ENCODE peak calls at places on chromosomes 12 and 14, in four cellular contexts. W is cardiac muscle cell, U is A549, O is right lobe of liver. F is an unnamed sample.

GRCh38 chr14:32932302-32932920 is 6.3 kb upstream of the NPAS3 start:
- DNase-seq in U (no peak), W (no peak), O (no peak), F (no peak)

GRCh38 chr14:104111301-104112112 is 26.0 kb downstream of the ASPG start:
- DNase-seq in O (peak), W (no peak), U (no peak), F (peak)

GRCh38 chr12:27549801-27550652 is 26.0 kb downstream of the PPFIBP1 start:
- DNase-seq in O (peak), W (peak), U (peak), F (no peak)

GRCh38 chr14:101241807-101242278 is 319.5 kb upstream of the DIO3 start:
- DNase-seq in U (no peak), O (no peak), W (no peak), F (no peak)

GRCh38 chr12:57420482-57420881 is 10.4 kb downstream of the R3HDM2 start:
- DNase-seq in W (no peak), O (no peak), U (no peak), F (no peak)

GRCh38 chr12:58369576-58369975 is 428.2 kb downstream of the ATP23 start:
- DNase-seq in U (no peak), O (no peak), W (no peak), F (no peak)

GRCh38 chr14:72868500-72868899 is 25.4 kb downstream of the DPF3 start:
- DNase-seq in U (no peak), W (no peak), O (no peak), F (no peak)

GRCh38 chr12:131733874-131734273 is 23.0 kb downstream of the SFSWAP start:
- DNase-seq in O (no peak), U (no peak), W (no peak), F (no peak)

GRCh38 chr12:83971781-83972180 is 940.8 kb downstream of the SLC6A15 start:
- DNase-seq in U (no peak), O (no peak), W (no peak), F (no peak)

GRCh38 chr12:31118347-31118830 is 44.7 kb downstream of the DDX11 start:
- DNase-seq in U (peak), O (peak), W (no peak), F (peak)

GRCh38 chr12:5258966-5259365 is 172.9 kb upstream of the NTF3 start:
- DNase-seq in U (no peak), O (no peak), W (no peak), F (no peak)

GRCh38 chr12:73726881-73727280 is 810.8 kb upstream of the ATXN7L3B start:
- DNase-seq in W (no peak), O (no peak), U (no peak), F (no peak)

GRCh38 chr14:20986811-20987210 is 3.0 kb upstream of the METTL17 start:
- DNase-seq in W (no peak), U (peak), O (no peak), F (no peak)

GRCh38 chr14:61461808-61462275 is 140.5 kb downstream of the PRKCH start:
- DNase-seq in O (no peak), W (peak), U (peak), F (no peak)
- TF ChIP-seq CTCF in O (peak), W (peak), U (peak), F (peak)

DNA sequence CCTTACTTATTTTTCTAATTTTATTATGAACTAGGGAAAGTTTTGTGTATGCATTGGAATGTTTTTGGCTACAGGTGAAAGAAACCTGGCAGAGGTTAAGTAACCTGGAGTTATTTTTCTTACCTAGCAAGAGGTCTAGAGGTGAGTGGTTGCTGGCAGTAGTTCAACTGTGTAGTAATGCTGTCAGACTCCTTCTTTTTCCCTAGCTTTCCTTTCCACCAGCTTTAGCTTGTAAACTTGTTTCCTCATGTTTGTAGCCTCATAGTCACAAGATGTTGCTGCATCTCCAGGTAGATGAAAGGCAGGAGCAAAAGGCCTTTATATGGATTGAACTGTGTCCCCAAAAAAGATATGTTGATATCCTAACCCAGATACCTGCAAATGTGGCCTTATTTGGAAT is 105.1 kb upstream of the AMIGO2 start:
- DNase-seq in W (no peak), O (no peak), U (no peak), F (no peak)
- H3K27ac ChIP-seq in W (no peak), O (no peak), U (peak), F (no peak)

GRCh38 chr12:47079894-47080724 is at the start of gene AMIGO2:
- DNase-seq in U (peak), W (peak), O (peak), F (no peak)

GRCh38 chr12:47078733-47079364 is 572 bp upstream of the PCED1B start:
- DNase-seq in O (no peak), W (peak), U (peak), F (no peak)

GRCh38 chr12:47079365-47079893 is at the start of gene PCED1B:
- DNase-seq in W (peak), O (peak), U (peak), F (peak)

GRCh38 chr12:47077206-47078085 is 2.0 kb upstream of the PCED1B start:
- DNase-seq in U (peak), W (no peak), O (no peak), F (no peak)

DNA sequence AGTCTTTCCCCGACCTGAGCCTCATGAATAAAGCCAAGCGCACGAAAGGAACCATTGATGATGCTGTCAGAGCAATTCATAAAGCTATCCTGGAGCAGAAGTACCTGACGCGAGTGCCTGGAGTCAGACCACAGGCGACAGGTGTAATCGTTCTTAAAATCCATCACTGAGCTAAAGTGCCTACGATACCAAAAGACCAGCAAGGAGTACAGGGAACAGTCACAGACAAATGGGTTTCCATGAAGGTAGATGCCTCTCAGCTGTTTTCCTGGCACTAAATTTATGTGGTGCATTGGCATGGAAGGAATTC is 1.4 kb upstream of the PCED1B start:
- DNase-seq in O (no peak), U (no peak), W (no peak), F (no peak)
- H3K4me3 ChIP-seq in O (no peak), U (peak), W (no peak), F (no peak)

GRCh38 chr12:120855823-120856589 is 48.2 kb downstream of the SPPL3 start:
- DNase-seq in W (no peak), U (no peak), O (no peak), F (no peak)

GRCh38 chr12:120853188-120853587 is 51.0 kb downstream of the SPPL3 start:
- DNase-seq in W (no peak), U (no peak), O (no peak), F (no peak)

GRCh38 chr12:120854804-120855203 is 49.4 kb downstream of the SPPL3 start:
- DNase-seq in O (no peak), U (no peak), W (no peak), F (no peak)

GRCh38 chr12:120858306-120859088 is 45.7 kb downstream of the SPPL3 start:
- DNase-seq in W (no peak), U (no peak), O (no peak), F (no peak)

DNA sequence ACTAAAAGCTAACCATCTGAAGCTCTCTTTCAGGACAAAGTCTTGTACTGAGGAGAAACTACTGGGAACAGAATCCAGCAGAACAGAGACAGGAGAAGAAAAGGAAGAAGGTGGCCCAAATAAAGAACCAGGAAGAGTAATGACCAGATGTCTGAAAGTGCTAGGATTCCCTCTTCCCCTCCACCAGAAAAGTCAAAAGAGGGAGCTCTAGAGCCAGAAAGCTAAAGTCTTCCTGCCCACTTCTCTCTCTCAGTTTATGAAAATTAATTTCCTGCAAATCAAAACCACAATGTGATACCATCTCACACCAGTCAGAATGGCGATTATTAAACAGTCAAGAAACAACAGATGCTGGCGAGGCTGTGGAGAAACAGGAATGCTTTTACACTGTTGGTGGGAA is 47.2 kb downstream of the SPPL3 start:
- DNase-seq in U (no peak), W (no peak), O (no peak), F (no peak)
- TF ChIP-seq CTCF in U (peak), W (peak), O (peak), F (peak)

GRCh38 chr14:98724734-98725133 is 547.3 kb downstream of the BCL11B start:
- DNase-seq in O (no peak), W (no peak), U (no peak), F (no peak)

GRCh38 chr14:98726585-98727405 is 545.2 kb downstream of the BCL11B start:
- DNase-seq in O (no peak), U (no peak), W (no peak), F (no peak)

GRCh38 chr14:98725676-98726075 is 546.3 kb downstream of the BCL11B start:
- DNase-seq in U (no peak), W (no peak), O (no peak), F (no peak)

GRCh38 chr14:98725196-98725595 is 546.8 kb downstream of the BCL11B start:
- DNase-seq in O (no peak), W (no peak), U (no peak), F (no peak)

DNA sequence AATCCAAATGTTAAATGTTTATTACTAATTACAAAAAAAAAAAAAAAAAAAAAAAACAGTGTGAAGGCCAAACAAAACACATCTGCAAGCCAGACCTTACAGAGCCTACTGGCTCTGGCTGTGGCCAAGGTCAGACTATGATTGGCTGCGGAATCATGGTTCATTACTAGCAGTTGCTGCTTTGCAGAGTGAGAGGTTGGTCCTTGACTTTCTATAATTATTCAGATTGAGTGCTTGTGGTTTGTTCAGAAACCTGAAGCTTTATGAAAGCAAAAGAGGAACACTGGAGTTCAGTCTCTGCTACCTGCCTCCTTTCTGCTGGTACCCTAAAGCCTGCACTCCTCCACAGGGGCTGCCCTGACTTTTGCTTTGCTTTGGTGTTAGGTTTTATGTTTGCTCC is 550.9 kb downstream of the BCL11B start:
- DNase-seq in O (no peak), W (no peak), U (no peak), F (no peak)
- H3K27ac ChIP-seq in O (no peak), W (no peak), U (no peak), F (no peak)

GRCh38 chr14:63496837-63497400 is 46.3 kb downstream of the PPP2R5E start:
- DNase-seq in O (no peak), W (peak), U (no peak), F (no peak)

GRCh38 chr14:63486729-63487128 is 56.4 kb downstream of the PPP2R5E start:
- DNase-seq in O (no peak), W (no peak), U (no peak), F (no peak)

GRCh38 chr14:63493246-63493645 is 49.9 kb downstream of the PPP2R5E start:
- DNase-seq in O (no peak), U (peak), W (peak), F (peak)

GRCh38 chr14:63487724-63488123 is 55.5 kb downstream of the PPP2R5E start:
- DNase-seq in U (no peak), W (no peak), O (no peak), F (no peak)

GRCh38 chr14:63492391-63492790 is 50.8 kb downstream of the PPP2R5E start:
- DNase-seq in W (no peak), U (peak), O (no peak), F (no peak)
- H3K4me3 ChIP-seq in W (no peak), U (no peak), O (no peak), F (no peak)

GRCh38 chr12:6573001-6573400 is 4.9 kb upstream of the NOP2 start:
- DNase-seq in O (no peak), U (no peak), W (peak), F (no peak)

GRCh38 chr12:6567824-6568617 is at the start of gene NOP2:
- DNase-seq in W (peak), O (peak), U (peak), F (peak)

GRCh38 chr12:6569786-6570185 is 1.7 kb upstream of the NOP2 start:
- DNase-seq in W (no peak), O (no peak), U (no peak), F (no peak)

GRCh38 chr12:6569312-6569711 is 1.2 kb upstream of the NOP2 start:
- DNase-seq in W (no peak), O (no peak), U (no peak), F (no peak)

GRCh38 chr12:6570264-6570887 is 2.3 kb upstream of the NOP2 start:
- DNase-seq in O (peak), W (peak), U (peak), F (peak)
- TF ChIP-seq CTCF in O (peak), W (peak), U (peak), F (peak)

GRCh38 chr12:93563807-93564538 is 8.5 kb upstream of the SOCS2 start:
- DNase-seq in W (peak), O (peak), U (peak), F (no peak)
- H3K27ac ChIP-seq in W (no peak), O (peak), U (peak), F (no peak)

DNA sequence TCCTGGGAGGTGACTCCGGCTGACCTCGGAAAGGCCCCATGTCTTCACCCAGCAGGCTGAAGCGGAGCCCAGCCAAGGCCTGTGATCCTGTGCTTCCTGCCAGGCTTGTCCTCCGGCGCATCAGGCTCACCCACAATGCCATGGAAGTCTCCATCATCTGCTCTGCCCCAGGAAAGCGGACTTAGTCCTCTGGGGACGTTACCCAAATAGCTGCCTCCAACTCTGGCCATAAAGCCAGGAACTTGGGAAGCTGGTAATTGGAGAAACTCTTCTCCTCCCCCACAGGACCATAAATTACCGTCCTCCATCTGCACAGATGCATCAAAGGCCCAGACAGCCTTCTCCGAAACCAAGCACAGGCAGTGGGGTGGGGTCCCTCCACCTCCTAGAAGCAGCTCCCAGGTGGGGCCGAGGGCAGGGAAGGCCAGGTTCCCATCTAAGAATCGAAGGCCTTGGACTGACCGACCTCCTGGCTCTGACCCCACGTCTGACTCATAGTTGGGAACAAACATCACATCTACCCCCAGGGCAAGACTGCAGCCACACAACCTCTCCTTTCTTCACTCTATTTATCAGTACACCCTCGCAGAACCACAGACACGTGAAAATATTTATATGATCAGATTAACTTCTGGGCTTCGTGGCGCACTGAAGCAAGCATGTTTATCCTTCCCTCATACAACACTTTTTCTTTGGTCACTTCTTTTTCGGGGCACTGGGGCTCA is 56.4 kb downstream of the PITPNM2 start:
- DNase-seq in U (peak), O (no peak), W (no peak), F (no peak)
- H3K4me3 ChIP-seq in U (no peak), O (no peak), W (no peak), F (no peak)